ENCODE peak calls at places on chromosomes 6 and 20, in seven cellular contexts. O, E, H, K, P, A and S are unnamed samples.

GRCh38 chr6:139779988-139780774 is 405.7 kb upstream of the CITED2 start:
- DNase-seq in O (no peak), E (no peak), H (no peak), K (no peak), P (no peak), A (no peak), S (no peak)

GRCh38 chr6:20939161-20939775 is 405.0 kb downstream of the CDKAL1 start:
- DNase-seq in O (no peak), E (no peak), H (no peak), K (no peak), P (no peak), A (no peak), S (no peak)

GRCh38 chr20:23507346-23507745 is 16.4 kb downstream of the CST8 start:
- DNase-seq in O (no peak), E (no peak), H (no peak), K (no peak), P (no peak), A (no peak), S (no peak)

GRCh38 chr6:11830520-11830919 is 51.9 kb upstream of the ADTRP start:
- DNase-seq in O (no peak), E (no peak), H (no peak), K (no peak), P (no peak), A (no peak), S (peak; percentile 55)

GRCh38 chr6:42692151-42692911 is 30.1 kb downstream of the PRPH2 start:
- DNase-seq in O (peak; percentile 60), E (no peak), H (no peak), K (no peak), P (peak; percentile 64), A (no peak), S (no peak)

GRCh38 chr6:100412872-100413271 is 51.8 kb downstream of the SIM1 start:
- DNase-seq in O (no peak), E (no peak), H (no peak), K (no peak), P (no peak), A (no peak), S (no peak)

GRCh38 chr6:14241255-14242070 is 123.9 kb downstream of the CD83 start:
- DNase-seq in O (no peak), E (no peak), H (no peak), K (no peak), P (no peak), A (no peak), S (peak; percentile 75)

GRCh38 chr6:16228709-16229665 is 9.4 kb upstream of the GMPR start:
- DNase-seq in O (peak; percentile 34), E (no peak), H (no peak), K (no peak), P (no peak), A (peak; percentile 35), S (no peak)

GRCh38 chr6:144321839-144322591 is 36.9 kb downstream of the UTRN start:
- DNase-seq in O (no peak), E (no peak), H (no peak), K (no peak), P (no peak), A (no peak), S (no peak)

GRCh38 chr6:28802417-28803336 is 121.1 kb downstream of the TRIM27 start:
- DNase-seq in O (peak; percentile 25), E (no peak), H (no peak), K (no peak), P (peak; percentile 58), A (no peak), S (no peak)

GRCh38 chr6:140486468-140487361 is 1112.3 kb upstream of the CITED2 start:
- DNase-seq in O (no peak), E (no peak), H (no peak), K (no peak), P (no peak), A (no peak), S (no peak)

GRCh38 chr6:46103437-46103836 is 26.4 kb upstream of the ENPP4 start:
- DNase-seq in O (no peak), E (no peak), H (no peak), K (no peak), P (no peak), A (no peak), S (no peak)

GRCh38 chr6:11615214-11615602 is 77.7 kb downstream of the TMEM170B start:
- DNase-seq in O (peak; percentile 51), E (no peak), H (no peak), K (no peak), P (no peak), A (no peak), S (no peak)

GRCh38 chr6:25962368-25963127 is at the start of gene TRIM38:
- DNase-seq in O (peak; percentile 93), E (peak; percentile 54), H (peak; percentile 91), K (no peak), P (peak; percentile 54), A (peak; percentile 80), S (peak; percentile 93)
- TF ChIP-seq POLR2A in O (peak; percentile 95), E (peak; percentile 85), H (peak; percentile 92), K (peak; percentile 89), P (no peak), A (peak; percentile 51), S (peak; percentile 77)

GRCh38 chr20:43565758-43566104 is 6.9 kb downstream of the SGK2 start:
- DNase-seq in O (no peak), E (no peak), H (no peak), K (no peak), P (no peak), A (no peak), S (no peak)
- H3K27ac ChIP-seq in O (no peak overlapping the region), E (no peak overlapping the region), H (no peak overlapping the region), K (no peak overlapping the region), P (no peak overlapping the region), A (no peak overlapping the region), S (no peak overlapping the region)

GRCh38 chr6:134766497-134766896 is 183.4 kb downstream of the ALDH8A1 start:
- DNase-seq in O (no peak), E (no peak), H (no peak), K (no peak), P (no peak), A (no peak), S (no peak)
- TF ChIP-seq CTCF in O (no peak), E (no peak), H (no peak), K (no peak), P (no peak), A (no peak), S (no peak)

GRCh38 chr6:52495859-52496396 is 75.8 kb downstream of the EFHC1 start:
- DNase-seq in O (no peak), E (no peak), H (no peak), K (no peak), P (no peak), A (no peak), S (no peak)
- TF ChIP-seq POLR2A in O (no peak), E (no peak), H (no peak), K (no peak), P (no peak), A (no peak), S (no peak)

DNA sequence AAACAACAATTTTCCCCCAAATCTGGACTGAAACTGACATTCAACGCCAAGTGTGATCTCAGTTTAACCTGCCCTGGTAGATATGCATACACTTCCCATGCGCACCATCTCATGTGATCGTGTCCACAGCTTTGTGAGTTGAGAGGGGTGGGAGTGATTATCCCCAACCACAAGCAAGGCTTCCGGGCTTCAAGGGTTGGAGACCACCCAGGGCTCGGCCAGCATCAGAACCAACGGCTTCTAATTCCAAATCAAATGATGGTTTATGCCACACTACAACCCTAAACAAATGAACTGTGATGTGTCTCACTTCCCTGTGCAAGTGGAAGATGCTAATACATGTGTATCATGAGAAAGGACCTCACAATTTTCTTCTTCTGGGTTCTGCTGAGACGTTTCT is 515 bp upstream of the TGM3 start:
- DNase-seq in O (no peak), E (no peak), H (no peak), K (no peak), P (no peak), A (no peak), S (no peak)
- H3K27ac ChIP-seq in O (no peak overlapping the region), E (no peak overlapping the region), H (no peak overlapping the region), K (no peak overlapping the region), P (no peak overlapping the region), A (no peak overlapping the region), S (no peak overlapping the region)

GRCh38 chr6:34887753-34888440 is at the start of gene TAF11:
- DNase-seq in O (peak; percentile 93), E (peak; percentile 93), H (peak; percentile 97), K (peak; percentile 97), P (peak; percentile 92), A (peak; percentile 96), S (peak; percentile 98)
- TF ChIP-seq CTCF in O (no peak), E (no peak), H (no peak), K (no peak), P (no peak), A (no peak), S (peak; percentile 31)

DNA sequence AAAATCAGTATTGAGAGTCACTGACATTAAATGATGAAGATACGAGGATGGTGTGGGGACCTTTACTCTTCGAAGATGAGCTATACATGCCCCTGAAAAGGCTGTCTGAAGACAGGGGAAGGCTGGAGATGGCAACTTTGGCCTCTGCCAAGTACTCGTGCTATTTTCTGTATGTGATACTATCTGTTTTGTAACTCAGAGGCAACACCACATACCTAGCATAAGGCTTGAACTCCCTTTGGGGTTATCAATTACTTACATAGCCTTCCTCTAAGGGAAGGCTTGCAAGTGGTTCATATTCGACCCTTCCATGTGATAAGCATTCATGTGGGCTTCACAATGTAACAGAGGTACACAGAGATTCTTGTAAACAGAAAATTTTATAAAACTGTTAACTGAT is 68.7 kb upstream of the FBXO30 start:
- DNase-seq in O (no peak), E (no peak), H (no peak), K (no peak), P (no peak), A (no peak), S (no peak)
- TF ChIP-seq POLR2A in O (no peak), E (no peak), H (no peak), K (no peak), P (no peak), A (no peak), S (no peak)

GRCh38 chr6:125301435-125302391 is at the start of gene HDDC2:
- DNase-seq in O (peak; percentile 78), E (peak; percentile 63), H (peak; percentile 84), K (peak; percentile 94), P (peak; percentile 28), A (peak; percentile 77), S (peak; percentile 93)
- H3K27ac ChIP-seq in O (peak within 1 kb of the TSS; percentile 72), E (peak within 1 kb of the TSS; percentile 97), H (peak within 1 kb of the TSS; percentile 94), K (peak within 1 kb of the TSS; percentile 88), P (peak within 1 kb of the TSS; percentile 86), A (peak within 1 kb of the TSS; percentile 74), S (peak within 1 kb of the TSS; percentile 90)

GRCh38 chr6:66161546-66162108 is 454.6 kb upstream of the EYS start:
- DNase-seq in O (no peak), E (no peak), H (no peak), K (no peak), P (no peak), A (no peak), S (no peak)

DNA sequence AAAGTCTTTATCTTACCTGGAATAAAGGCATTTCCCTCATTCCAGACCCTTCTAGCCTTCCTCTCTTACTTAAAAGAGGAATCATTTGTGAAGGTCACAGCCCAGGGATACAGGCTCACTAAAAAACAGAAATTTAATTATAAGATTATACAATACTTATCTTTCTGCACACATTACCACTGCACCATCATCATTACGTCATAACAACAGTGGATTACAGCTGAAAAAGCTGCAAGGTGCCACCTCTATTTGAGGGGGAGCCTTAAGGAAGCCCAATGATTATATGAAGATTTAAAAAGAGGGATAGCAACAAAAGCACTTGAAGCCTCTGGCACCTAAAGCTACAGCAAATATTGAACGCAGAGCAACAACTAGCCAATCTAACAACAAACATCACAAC is 452.9 kb upstream of the EYS start:
- DNase-seq in O (no peak), E (no peak), H (no peak), K (no peak), P (no peak), A (no peak), S (no peak)
- TF ChIP-seq CTCF in O (no peak), E (no peak), H (no peak), K (no peak), P (no peak), A (no peak), S (no peak)